ENCODE peak calls at places on chromosomes 1 and 21, in four cellular contexts. T is GM23248, Z is HCT116, G is OCI-LY7. F is an unnamed sample.

GRCh38 chr1:70719164-70719563 is 308.1 kb downstream of the CTH start:
- DNase-seq in Z (no peak), T (peak), G (no peak), F (no peak)

GRCh38 chr1:160681067-160681890 is 30.3 kb downstream of the CD48 start:
- DNase-seq in T (peak), G (peak), Z (peak), F (peak)

GRCh38 chr1:247332215-247332900 is 691 bp upstream of the ZNF496 start:
- DNase-seq in Z (no peak), T (peak), G (peak), F (peak)

GRCh38 chr1:212440419-212440818 is 7.7 kb downstream of the NENF start:
- DNase-seq in T (no peak), Z (no peak), G (no peak), F (no peak)

GRCh38 chr1:205973377-205974232 is 29.6 kb downstream of the RAB7B start:
- DNase-seq in T (no peak), Z (no peak), G (no peak), F (no peak)

GRCh38 chr1:910311-910880 is 13.3 kb upstream of the SAMD11 start:
- DNase-seq in Z (no peak), G (no peak), T (peak), F (no peak)

GRCh38 chr1:241090798-241091197 is 266.2 kb downstream of the RGS7 start:
- DNase-seq in T (no peak), G (no peak), Z (no peak), F (no peak)

GRCh38 chr1:243748706-243749283 is 101.2 kb downstream of the AKT3 start:
- DNase-seq in T (peak), G (peak), Z (peak), F (peak)

GRCh38 chr1:201268604-201269151 is 14.6 kb upstream of the PKP1 start:
- DNase-seq in T (peak), Z (no peak), G (no peak), F (peak)

GRCh38 chr1:18280956-18281355 is 173.4 kb downstream of the IGSF21 start:
- DNase-seq in T (no peak), Z (no peak), G (no peak), F (no peak)

GRCh38 chr21:44927587-44928461 is 7.1 kb upstream of the ITGB2 start:
- DNase-seq in Z (no peak), G (peak), T (peak), F (peak)

GRCh38 chr1:205128050-205128449 is 6.3 kb upstream of the RBBP5 start:
- DNase-seq in T (peak), Z (no peak), G (no peak), F (no peak)

GRCh38 chr21:34959607-34960006 is 89.5 kb downstream of the RUNX1 start:
- DNase-seq in Z (no peak), G (no peak), T (no peak), F (no peak)

GRCh38 chr1:236269439-236269838 is 12.3 kb downstream of the ERO1B start:
- DNase-seq in Z (no peak), G (no peak), T (no peak), F (no peak)

GRCh38 chr1:20790785-20791184 is 3.7 kb upstream of the HP1BP3 start:
- DNase-seq in T (no peak), G (no peak), Z (no peak), F (no peak)

GRCh38 chr21:38500073-38500472 is 1.8 kb upstream of the ERG start:
- DNase-seq in G (no peak), Z (no peak), T (no peak), F (no peak)

GRCh38 chr1:183670169-183670568 is 17.1 kb upstream of the APOBEC4 start:
- DNase-seq in Z (no peak), T (no peak), G (no peak), F (peak)

GRCh38 chr1:40153073-40153770 is 8.0 kb upstream of the RLF start:
- DNase-seq in T (peak), Z (peak), G (peak), F (peak)

GRCh38 chr1:227215863-227216510 is 102.3 kb downstream of the CDC42BPA start:
- DNase-seq in Z (no peak), T (no peak), G (no peak), F (peak)

GRCh38 chr1:119294199-119294598 is 74.4 kb upstream of the HAO2 start:
- DNase-seq in G (no peak), Z (no peak), T (no peak), F (no peak)

GRCh38 chr1:231990388-231990787 is 363.8 kb downstream of the DISC1 start:
- DNase-seq in Z (no peak), G (no peak), T (peak), F (no peak)

GRCh38 chr1:236673284-236673919 is 12.9 kb upstream of the ACTN2 start:
- DNase-seq in T (peak), Z (no peak), G (no peak), F (no peak)

GRCh38 chr21:26177187-26177586 is 6.6 kb upstream of the APP start:
- DNase-seq in Z (no peak), T (peak), G (no peak), F (no peak)

GRCh38 chr21:29305561-29305960 is 6.8 kb downstream of the BACH1 start:
- DNase-seq in Z (no peak), T (no peak), G (no peak), F (no peak)

GRCh38 chr1:72286401-72286800 is 4.1 kb upstream of the NEGR1 start:
- DNase-seq in G (no peak), Z (no peak), T (no peak), F (no peak)

GRCh38 chr1:46013566-46013965 is 118.9 kb downstream of the PIK3R3 start:
- DNase-seq in G (no peak), T (peak), Z (no peak), F (no peak)

GRCh38 chr1:117860906-117861610 is 68.4 kb downstream of the GDAP2 start:
- DNase-seq in T (peak), G (no peak), Z (no peak), F (no peak)

GRCh38 chr1:149945206-149945605 is 8.5 kb upstream of the MTMR11 start:
- DNase-seq in G (no peak), T (no peak), Z (no peak), F (no peak)

GRCh38 chr1:6207921-6208320 is 2.0 kb downstream of the RNF207 start:
- DNase-seq in Z (no peak), T (no peak), G (no peak), F (no peak)

GRCh38 chr21:42061866-42062542 is 9.1 kb upstream of the UMODL1 start:
- DNase-seq in G (peak), T (peak), Z (no peak), F (no peak)

GRCh38 chr1:17060129-17060868 is 6.5 kb upstream of the SDHB start:
- DNase-seq in Z (no peak), T (no peak), G (peak), F (no peak)
- TF ChIP-seq EZH2phosphoT487 in Z (no peak), T (no peak), G (no peak), F (no peak)

GRCh38 chr1:86845514-86845913 is 68.4 kb downstream of the SELENOF start:
- DNase-seq in T (no peak), Z (no peak), G (no peak), F (no peak)
- H3K27ac ChIP-seq in T (no peak), Z (no peak), G (no peak), F (no peak)

GRCh38 chr1:34188418-34188817 is 11.7 kb downstream of the C1orf94 start:
- DNase-seq in Z (no peak), G (no peak), T (peak), F (no peak)

GRCh38 chr1:34192621-34193020 is 15.9 kb downstream of the C1orf94 start:
- DNase-seq in Z (no peak), T (no peak), G (no peak), F (no peak)

GRCh38 chr1:34190692-34191091 is 14.0 kb downstream of the C1orf94 start:
- DNase-seq in Z (no peak), T (no peak), G (no peak), F (no peak)

GRCh38 chr1:34188985-34189384 is 12.3 kb downstream of the C1orf94 start:
- DNase-seq in T (no peak), Z (no peak), G (no peak), F (no peak)

GRCh38 chr1:34186741-34187494 is 10.2 kb downstream of the C1orf94 start:
- DNase-seq in G (no peak), T (no peak), Z (no peak), F (no peak)
- TF ChIP-seq EZH2phosphoT487 in G (no peak), T (no peak), Z (no peak), F (no peak)

DNA sequence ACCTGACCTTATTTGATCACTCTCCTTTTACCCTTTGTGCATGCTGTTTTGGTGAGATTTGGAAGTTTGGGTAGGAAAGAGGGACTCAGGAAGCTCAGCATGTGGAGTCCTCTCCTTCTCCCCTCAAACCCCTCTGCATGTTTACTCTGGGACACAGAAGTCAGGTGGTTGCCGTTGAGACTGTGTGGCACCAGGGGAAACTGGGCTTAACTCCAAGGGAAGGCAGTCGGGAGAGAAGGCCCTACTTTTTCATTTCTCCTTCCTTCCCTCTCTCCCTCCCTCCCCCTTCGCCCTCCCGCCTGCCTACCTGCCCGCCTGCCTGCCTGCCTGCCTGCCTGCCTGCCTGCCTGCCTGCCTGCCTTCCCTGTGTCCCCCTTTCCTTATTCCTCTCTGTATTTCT is 34.8 kb upstream of the TTC22 start:
- DNase-seq in T (no peak), Z (no peak), G (no peak), F (no peak)
- H3K27ac ChIP-seq in T (no peak), Z (no peak), G (no peak), F (no peak)

GRCh38 chr1:94236630-94237290 is 624 bp downstream of the ARHGAP29 start:
- DNase-seq in G (no peak), T (peak), Z (no peak), F (peak)

GRCh38 chr1:94239796-94240195 is 2.4 kb upstream of the ARHGAP29 start:
- DNase-seq in Z (no peak), T (peak), G (no peak), F (peak)

GRCh38 chr1:94235189-94236020 is 2.0 kb downstream of the ARHGAP29 start:
- DNase-seq in Z (no peak), T (peak), G (no peak), F (peak)

GRCh38 chr1:94236021-94236491 is 1.3 kb downstream of the ARHGAP29 start:
- DNase-seq in T (peak), G (no peak), Z (no peak), F (peak)

GRCh38 chr1:94237291-94238226 is at the start of gene ARHGAP29:
- DNase-seq in G (peak), Z (peak), T (peak), F (peak)
- TF ChIP-seq EZH2phosphoT487 in G (no peak), Z (no peak), T (no peak), F (peak)

GRCh38 chr1:181106479-181106878 is 18.0 kb downstream of the IER5 start:
- DNase-seq in Z (no peak), G (no peak), T (no peak), F (peak)

GRCh38 chr1:181104790-181105133 is 16.3 kb downstream of the IER5 start:
- DNase-seq in T (peak), G (peak), Z (no peak), F (no peak)

GRCh38 chr1:181104042-181104789 is 15.7 kb downstream of the IER5 start:
- DNase-seq in T (no peak), G (no peak), Z (no peak), F (no peak)

GRCh38 chr1:181106022-181106312 is 17.5 kb downstream of the IER5 start:
- DNase-seq in G (no peak), Z (no peak), T (no peak), F (no peak)

GRCh38 chr1:181105134-181106021 is 16.9 kb downstream of the IER5 start:
- DNase-seq in Z (peak), T (peak), G (peak), F (peak)
- H3K27ac ChIP-seq in Z (peak), T (peak), G (no peak), F (peak)

F was measured in PC-3.